ENCODE peak calls at places on chromosome 1, in six cellular contexts. N is activated CD4-positive, alpha-beta T cell treated with anti-CD3 and anti-CD28 coated beads, Interleukin-2, amount 50 U/mL, for 48 hours; E is fibroblast of lung; O is NCI-H2171 treated with DMSO at 0.1 percent for 48 hours; J is mammary epithelial cell; A is activated CD8-positive, alpha-beta memory T cell treated with anti-CD3 and anti-CD28 coated beads for 48 hours. Y is an unnamed sample.

GRCh38 chr1:248808876-248809275 is 16.8 kb downstream of the SH3BP5L start:
- DNase-seq in N (no peak), E (no peak), O (no peak), J (no peak), A (no peak), Y (no peak)

GRCh38 chr1:76854255-76854654 is 13.0 kb upstream of the ST6GALNAC5 start:
- DNase-seq in N (no peak), E (no peak), O (no peak), J (no peak), A (no peak), Y (no peak)

GRCh38 chr1:59543211-59543668 is 246.3 kb downstream of the FGGY start:
- DNase-seq in N (no peak), E (no peak), O (no peak), J (no peak), A (no peak), Y (no peak)

GRCh38 chr1:118158918-118159317 is 26.1 kb downstream of the SPAG17 start:
- DNase-seq in N (no peak), E (peak), O (no peak), J (peak), A (no peak), Y (peak)

GRCh38 chr1:30409476-30410152 is 313.8 kb downstream of the MATN1 start:
- DNase-seq in N (no peak), E (no peak), O (no peak), J (no peak), A (no peak), Y (no peak)

GRCh38 chr1:94989911-94990463 is 63.1 kb upstream of the CNN3 start:
- DNase-seq in N (no peak), E (no peak), O (no peak), J (no peak), A (no peak), Y (no peak)

GRCh38 chr1:150121236-150121862 is 28.4 kb upstream of the PLEKHO1 start:
- DNase-seq in N (no peak), E (peak), O (no peak), J (no peak), A (no peak), Y (peak)

GRCh38 chr1:44049839-44050238 is 18.6 kb upstream of the SLC6A9 start:
- DNase-seq in N (no peak), E (peak), O (no peak), J (peak), A (no peak), Y (peak)

GRCh38 chr1:97348599-97349265 is 572.1 kb downstream of the DPYD start:
- DNase-seq in N (no peak), E (no peak), O (no peak), J (no peak), A (no peak), Y (no peak)

GRCh38 chr1:206500046-206500445 is 7.3 kb upstream of the RASSF5 start:
- DNase-seq in N (no peak), E (no peak), O (no peak), J (no peak), A (no peak), Y (no peak)

GRCh38 chr1:158005249-158005648 is 11.8 kb downstream of the KIRREL1 start:
- DNase-seq in N (no peak), E (no peak), O (no peak), J (no peak), A (no peak), Y (no peak)

GRCh38 chr1:184212649-184213314 is 161.3 kb downstream of the TSEN15 start:
- DNase-seq in N (no peak), E (peak), O (no peak), J (peak), A (no peak), Y (peak)

GRCh38 chr1:91736999-91737615 is 148.8 kb downstream of the TGFBR3 start:
- DNase-seq in N (no peak), E (peak), O (no peak), J (peak), A (no peak), Y (peak)

GRCh38 chr1:162878000-162878596 is 17.1 kb upstream of the CCDC190 start:
- DNase-seq in N (peak), E (peak), O (peak), J (peak), A (no peak), Y (peak)

GRCh38 chr1:204331847-204332487 is 27.8 kb downstream of the PLEKHA6 start:
- DNase-seq in N (no peak), E (no peak), O (no peak), J (no peak), A (no peak), Y (no peak)

GRCh38 chr1:193303849-193304248 is 117.4 kb upstream of the B3GALT2 start:
- DNase-seq in N (no peak), E (no peak), O (no peak), J (no peak), A (no peak), Y (no peak)

GRCh38 chr1:196361112-196361714 is 247.0 kb downstream of the KCNT2 start:
- DNase-seq in N (no peak), E (no peak), O (no peak), J (peak), A (no peak), Y (peak)

GRCh38 chr1:232944342-232944741 is 6.1 kb upstream of the NTPCR start:
- DNase-seq in N (peak), E (no peak), O (no peak), J (no peak), A (no peak), Y (no peak)

GRCh38 chr1:155136728-155137127 is 1.1 kb downstream of the SLC50A1 start:
- DNase-seq in N (no peak), E (no peak), O (no peak), J (no peak), A (no peak), Y (no peak)

GRCh38 chr1:233075045-233075444 is 124.6 kb downstream of the NTPCR start:
- DNase-seq in N (no peak), E (peak), O (no peak), J (peak), A (no peak), Y (peak)

GRCh38 chr1:20165522-20165951 is 20.4 kb upstream of the UBXN10 start:
- DNase-seq in N (peak), E (peak), O (peak), J (peak), A (no peak), Y (no peak)

GRCh38 chr1:203168991-203169390 is 6.6 kb downstream of the MYBPH start:
- DNase-seq in N (no peak), E (no peak), O (no peak), J (no peak), A (no peak), Y (no peak)

GRCh38 chr1:82392513-82392912 is 591.8 kb downstream of the ADGRL2 start:
- DNase-seq in N (no peak), E (peak), O (no peak), J (peak), A (no peak), Y (peak)

GRCh38 chr1:90725961-90726715 is 9.0 kb upstream of the BARHL2 start:
- DNase-seq in N (no peak), E (peak), O (no peak), J (peak), A (no peak), Y (no peak)